ENCODE peak calls at places on chromosomes 2 and 18, in ten cellular contexts. I is PC-3, H is AG09309, E is HFF-Myc, C is WTC11, Q is MM.1S, K is lung, O is GM13977, V is lower lobe of right lung, N is AG04450. W is an unnamed sample.

GRCh38 chr2:64636105-64636873 is 17.4 kb downstream of the SERTAD2 start:
- DNase-seq in I (no peak), H (no peak), E (no peak), C (no peak), Q (peak), K (no peak), O (peak), V (no peak), N (no peak), W (peak)

GRCh38 chr2:196925768-196926561 is 542 bp downstream of the PGAP1 start:
- DNase-seq in I (peak), H (no peak), E (no peak), C (peak), Q (peak), K (peak), O (peak), V (peak), N (no peak), W (no peak)

GRCh38 chr2:219612605-219613286 is 14.7 kb upstream of the SLC4A3 start:
- DNase-seq in I (no peak), H (no peak), E (no peak), C (no peak), Q (peak), K (no peak), O (no peak), V (no peak), N (no peak), W (no peak)

GRCh38 chr18:45863469-45863868 is 38.0 kb downstream of the SIGLEC15 start:
- DNase-seq in I (no peak), H (no peak), E (no peak), C (no peak), Q (no peak), K (no peak), O (no peak), V (no peak), N (no peak), W (no peak)

GRCh38 chr2:25912851-25913695 is 34.8 kb upstream of the ASXL2 start:
- DNase-seq in I (peak), H (no peak), E (no peak), C (peak), Q (no peak), K (no peak), O (no peak), V (no peak), N (no peak), W (no peak)

GRCh38 chr18:62979172-62979571 is 263.8 kb downstream of the PHLPP1 start:
- DNase-seq in I (peak), H (peak), E (peak), C (no peak), Q (no peak), K (peak), O (no peak), V (peak), N (peak), W (no peak)

GRCh38 chr2:192675640-192676039 is 480.9 kb upstream of the TMEFF2 start:
- DNase-seq in I (peak), H (no peak), E (no peak), C (no peak), Q (no peak), K (no peak), O (no peak), V (no peak), N (no peak), W (no peak)

GRCh38 chr18:36817039-36817438 is 11.8 kb downstream of the TPGS2 start:
- DNase-seq in I (no peak), H (no peak), E (no peak), C (no peak), Q (no peak), K (no peak), O (no peak), V (no peak), N (no peak), W (no peak)

GRCh38 chr18:49926076-49926745 is 112.9 kb upstream of the ACAA2 start:
- DNase-seq in I (no peak), H (no peak), E (no peak), C (no peak), Q (no peak), K (no peak), O (no peak), V (no peak), N (no peak), W (no peak)

GRCh38 chr2:102159295-102159694 is 16.7 kb downstream of the IL1R1 start:
- DNase-seq in I (no peak), H (no peak), E (no peak), C (no peak), Q (no peak), K (no peak), O (no peak), V (no peak), N (no peak), W (no peak)

GRCh38 chr2:91975130-91975491 is 2896.1 kb upstream of the TEKT4 start:
- DNase-seq in I (no peak), H (no peak), E (no peak), C (no peak), Q (no peak), K (no peak), O (no peak), V (no peak), N (no peak), W (no peak)

GRCh38 chr2:235542728-235543125 is 48.9 kb downstream of the AGAP1 start:
- DNase-seq in I (peak), H (no peak), E (no peak), C (peak), Q (no peak), K (no peak), O (no peak), V (no peak), N (no peak), W (no peak)

GRCh38 chr2:174535757-174536703 is 49.2 kb upstream of the GPR155 start:
- DNase-seq in I (peak), H (no peak), E (no peak), C (no peak), Q (peak), K (no peak), O (no peak), V (no peak), N (no peak), W (no peak)

GRCh38 chr2:121634354-121635307 is 14.6 kb downstream of the CLASP1 start:
- DNase-seq in I (peak), H (no peak), E (no peak), C (no peak), Q (no peak), K (no peak), O (no peak), V (no peak), N (no peak), W (no peak)

GRCh38 chr2:84946204-84947009 is 24.6 kb upstream of the KCMF1 start:
- DNase-seq in I (peak), H (no peak), E (no peak), C (no peak), Q (no peak), K (no peak), O (peak), V (no peak), N (no peak), W (no peak)

GRCh38 chr2:151808258-151809072 is 19.8 kb downstream of the ARL5A start:
- DNase-seq in I (peak), H (no peak), E (no peak), C (no peak), Q (peak), K (no peak), O (no peak), V (no peak), N (no peak), W (no peak)

GRCh38 chr2:144519934-144520717 is at the start of gene ZEB2:
- DNase-seq in I (peak), H (peak), E (peak), C (no peak), Q (no peak), K (no peak), O (no peak), V (peak), N (no peak), W (peak)

GRCh38 chr2:212145111-212145510 is 393.5 kb downstream of the ERBB4 start:
- DNase-seq in I (peak), H (peak), E (no peak), C (no peak), Q (no peak), K (no peak), O (no peak), V (no peak), N (no peak), W (no peak)

GRCh38 chr2:54204476-54204875 is 51.6 kb downstream of the TSPYL6 start:
- DNase-seq in I (no peak), H (no peak), E (no peak), C (no peak), Q (no peak), K (no peak), O (no peak), V (no peak), N (no peak), W (no peak)

GRCh38 chr2:54208364-54209240 is 47.4 kb downstream of the TSPYL6 start:
- DNase-seq in I (no peak), H (peak), E (no peak), C (no peak), Q (no peak), K (no peak), O (no peak), V (no peak), N (peak), W (no peak)

GRCh38 chr2:54207666-54208195 is 48.3 kb downstream of the TSPYL6 start:
- DNase-seq in I (no peak), H (no peak), E (no peak), C (no peak), Q (no peak), K (no peak), O (no peak), V (no peak), N (no peak), W (no peak)

GRCh38 chr2:54209379-54209778 is 46.6 kb downstream of the TSPYL6 start:
- DNase-seq in I (no peak), H (no peak), E (no peak), C (no peak), Q (no peak), K (no peak), O (no peak), V (no peak), N (no peak), W (no peak)

DNA sequence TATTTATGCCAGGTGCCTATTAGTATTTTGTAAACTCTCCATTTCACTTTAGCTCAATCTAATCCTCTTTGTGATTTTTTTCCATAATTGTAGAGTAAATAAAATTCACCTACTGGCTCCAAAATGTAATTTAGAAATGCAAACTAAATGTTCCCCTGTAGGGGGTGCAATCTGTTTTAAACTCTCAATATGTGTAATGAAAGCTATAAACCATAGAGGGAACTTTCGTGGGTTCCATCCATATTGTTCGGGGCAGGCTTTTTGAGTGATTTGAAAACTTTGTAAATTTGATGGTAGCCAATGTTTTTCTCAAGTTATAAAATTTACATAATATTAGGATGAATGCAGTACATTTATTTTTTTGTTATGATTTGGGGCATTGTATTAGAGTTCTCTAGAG is 49.4 kb downstream of the TSPYL6 start:
- DNase-seq in I (peak), H (peak), E (no peak), C (no peak), Q (peak), K (no peak), O (peak), V (no peak), N (no peak), W (no peak)
- TF ChIP-seq CTCF in I (peak), H (peak), E (peak), C (no peak), Q (peak), K (no peak), O (peak), V (peak), N (peak), W (peak)

DNA sequence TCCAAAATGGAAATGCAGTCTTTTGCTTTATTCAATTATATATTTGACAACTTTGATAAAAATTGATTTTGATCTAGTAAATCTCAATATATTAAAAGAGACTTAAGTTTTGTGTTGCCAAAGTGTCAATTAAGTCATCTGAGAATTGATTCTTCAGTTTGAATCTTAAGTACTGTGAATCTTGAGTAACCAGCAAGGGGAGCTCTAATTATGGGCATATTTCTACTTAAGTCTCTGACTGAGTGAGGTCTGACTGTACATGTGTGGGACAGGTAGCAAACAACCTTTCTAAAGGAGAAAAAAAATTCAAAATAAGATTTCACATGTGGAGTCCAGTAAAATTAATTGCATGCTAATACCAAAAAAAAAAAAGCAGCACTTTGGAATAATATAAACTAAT is 503.7 kb upstream of the SLC8A1 start:
- DNase-seq in I (peak), H (no peak), E (no peak), C (no peak), Q (no peak), K (no peak), O (no peak), V (no peak), N (no peak), W (no peak)
- TF ChIP-seq CTCF in I (peak), H (no peak), E (no peak), C (no peak), Q (no peak), K (no peak), O (no peak), V (no peak), N (no peak), W (no peak)

DNA sequence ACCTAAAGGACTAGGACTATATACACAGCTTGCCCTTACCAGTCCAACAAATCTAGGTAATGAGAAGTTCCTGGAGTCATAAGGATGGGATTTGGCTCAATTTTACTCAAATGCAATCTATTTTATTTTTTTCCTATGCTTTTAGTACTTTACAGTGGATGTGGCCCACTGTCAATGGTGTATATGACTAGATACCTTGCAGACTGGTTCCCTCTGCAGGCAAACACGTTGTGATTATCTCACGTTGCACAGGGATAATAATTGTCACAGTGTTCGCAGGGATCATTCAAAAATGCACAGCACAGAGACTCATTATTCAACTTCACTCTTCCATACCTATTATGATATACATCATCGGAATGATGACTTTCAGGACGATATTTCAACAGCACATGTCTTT is 359.7 kb downstream of the MBD2 start:
- DNase-seq in I (peak), H (no peak), E (no peak), C (no peak), Q (no peak), K (no peak), O (no peak), V (no peak), N (no peak), W (no peak)
- TF ChIP-seq CTCF in I (peak), H (no peak), E (no peak), C (no peak), Q (no peak), K (no peak), O (no peak), V (no peak), N (no peak), W (no peak)

GRCh38 chr2:40284797-40285196 is 167.1 kb downstream of the SLC8A1 start:
- DNase-seq in I (peak), H (peak), E (no peak), C (no peak), Q (no peak), K (no peak), O (no peak), V (no peak), N (no peak), W (no peak)
- TF ChIP-seq CTCF in I (peak), H (peak), E (no peak), C (no peak), Q (no peak), K (no peak), O (no peak), V (no peak), N (no peak), W (peak)